ENCODE peak calls at places on chromosomes 2 and 18, in eight cellular contexts. One of them, this sample, is unnamed.

GRCh38 chr2:239927424-239927981 is 97.6 kb downstream of the NDUFA10 start:
- DNase-seq in testis: peak
- DNase-seq in right lobe of liver: no peak
- DNase-seq in uterus: peak
- DNase-seq in ovary: peak
- DNase-seq in HCT116: peak
- DNase-seq in esophagus squamous epithelium: no peak
- DNase-seq in heart left ventricle: no peak
- DNase-seq in this sample: peak

GRCh38 chr2:27960237-27960912 is 69.8 kb downstream of the BABAM2 start:
- DNase-seq in uterus: no peak
- DNase-seq in HCT116: no peak
- DNase-seq in ovary: no peak
- DNase-seq in heart left ventricle: no peak
- DNase-seq in esophagus squamous epithelium: no peak
- DNase-seq in right lobe of liver: no peak
- DNase-seq in testis: no peak
- DNase-seq in this sample: no peak

GRCh38 chr2:217068677-217069250 is 208.9 kb upstream of the TNP1 start:
- DNase-seq in right lobe of liver: no peak
- DNase-seq in HCT116: no peak
- DNase-seq in heart left ventricle: no peak
- DNase-seq in testis: no peak
- DNase-seq in ovary: no peak
- DNase-seq in uterus: no peak
- DNase-seq in esophagus squamous epithelium: no peak
- DNase-seq in this sample: no peak

GRCh38 chr2:202317080-202317859 is 51.7 kb downstream of the NOP58 start:
- DNase-seq in HCT116: peak
- DNase-seq in right lobe of liver: peak
- DNase-seq in heart left ventricle: peak
- DNase-seq in ovary: peak
- DNase-seq in testis: peak
- DNase-seq in uterus: peak
- DNase-seq in esophagus squamous epithelium: no peak
- DNase-seq in this sample: no peak

GRCh38 chr2:96962567-96963203 is 23.7 kb downstream of the FAM178B start:
- DNase-seq in ovary: no peak
- DNase-seq in esophagus squamous epithelium: no peak
- DNase-seq in heart left ventricle: no peak
- DNase-seq in right lobe of liver: no peak
- DNase-seq in HCT116: no peak
- DNase-seq in uterus: no peak
- DNase-seq in testis: no peak
- DNase-seq in this sample: peak

GRCh38 chr2:191302459-191303155 is 57.4 kb downstream of the MYO1B start:
- DNase-seq in uterus: no peak
- DNase-seq in ovary: no peak
- DNase-seq in testis: no peak
- DNase-seq in HCT116: peak
- DNase-seq in right lobe of liver: no peak
- DNase-seq in heart left ventricle: no peak
- DNase-seq in esophagus squamous epithelium: no peak
- DNase-seq in this sample: no peak

GRCh38 chr2:71734620-71735019 is 281.3 kb downstream of the DYSF start:
- DNase-seq in heart left ventricle: no peak
- DNase-seq in uterus: no peak
- DNase-seq in testis: no peak
- DNase-seq in right lobe of liver: no peak
- DNase-seq in esophagus squamous epithelium: no peak
- DNase-seq in ovary: no peak
- DNase-seq in HCT116: no peak
- DNase-seq in this sample: no peak

GRCh38 chr2:41736105-41736567 is 311.7 kb upstream of the PKDCC start:
- DNase-seq in esophagus squamous epithelium: no peak
- DNase-seq in HCT116: no peak
- DNase-seq in ovary: no peak
- DNase-seq in testis: no peak
- DNase-seq in right lobe of liver: no peak
- DNase-seq in uterus: no peak
- DNase-seq in heart left ventricle: no peak
- DNase-seq in this sample: no peak

GRCh38 chr2:96868555-96869280 is 1.2 kb downstream of the SEMA4C start:
- DNase-seq in ovary: peak
- DNase-seq in HCT116: peak
- DNase-seq in uterus: peak
- DNase-seq in heart left ventricle: peak
- DNase-seq in esophagus squamous epithelium: no peak
- DNase-seq in right lobe of liver: peak
- DNase-seq in testis: peak
- DNase-seq in this sample: peak

GRCh38 chr2:175057078-175057685 is 52.0 kb upstream of the CHN1 start:
- DNase-seq in esophagus squamous epithelium: no peak
- DNase-seq in heart left ventricle: no peak
- DNase-seq in uterus: no peak
- DNase-seq in HCT116: peak
- DNase-seq in testis: no peak
- DNase-seq in ovary: no peak
- DNase-seq in right lobe of liver: no peak
- DNase-seq in this sample: no peak

GRCh38 chr2:18430996-18431748 is 129.3 kb downstream of the RDH14 start:
- DNase-seq in heart left ventricle: no peak
- DNase-seq in testis: no peak
- DNase-seq in HCT116: no peak
- DNase-seq in uterus: no peak
- DNase-seq in esophagus squamous epithelium: no peak
- DNase-seq in right lobe of liver: no peak
- DNase-seq in ovary: no peak
- DNase-seq in this sample: no peak

GRCh38 chr2:217393585-217394032 is 533.7 kb upstream of the TNP1 start:
- DNase-seq in HCT116: no peak
- DNase-seq in heart left ventricle: peak
- DNase-seq in uterus: peak
- DNase-seq in testis: peak
- DNase-seq in right lobe of liver: no peak
- DNase-seq in ovary: peak
- DNase-seq in esophagus squamous epithelium: no peak
- DNase-seq in this sample: no peak

GRCh38 chr2:199433204-199433832 is 24.4 kb downstream of the SATB2 start:
- DNase-seq in testis: no peak
- DNase-seq in esophagus squamous epithelium: no peak
- DNase-seq in uterus: no peak
- DNase-seq in ovary: no peak
- DNase-seq in right lobe of liver: no peak
- DNase-seq in HCT116: peak
- DNase-seq in heart left ventricle: no peak
- DNase-seq in this sample: no peak

GRCh38 chr18:12821408-12821807 is 62.6 kb downstream of the PTPN2 start:
- DNase-seq in uterus: no peak
- DNase-seq in esophagus squamous epithelium: no peak
- DNase-seq in testis: no peak
- DNase-seq in heart left ventricle: no peak
- DNase-seq in right lobe of liver: peak
- DNase-seq in ovary: no peak
- DNase-seq in HCT116: no peak
- DNase-seq in this sample: no peak

DNA sequence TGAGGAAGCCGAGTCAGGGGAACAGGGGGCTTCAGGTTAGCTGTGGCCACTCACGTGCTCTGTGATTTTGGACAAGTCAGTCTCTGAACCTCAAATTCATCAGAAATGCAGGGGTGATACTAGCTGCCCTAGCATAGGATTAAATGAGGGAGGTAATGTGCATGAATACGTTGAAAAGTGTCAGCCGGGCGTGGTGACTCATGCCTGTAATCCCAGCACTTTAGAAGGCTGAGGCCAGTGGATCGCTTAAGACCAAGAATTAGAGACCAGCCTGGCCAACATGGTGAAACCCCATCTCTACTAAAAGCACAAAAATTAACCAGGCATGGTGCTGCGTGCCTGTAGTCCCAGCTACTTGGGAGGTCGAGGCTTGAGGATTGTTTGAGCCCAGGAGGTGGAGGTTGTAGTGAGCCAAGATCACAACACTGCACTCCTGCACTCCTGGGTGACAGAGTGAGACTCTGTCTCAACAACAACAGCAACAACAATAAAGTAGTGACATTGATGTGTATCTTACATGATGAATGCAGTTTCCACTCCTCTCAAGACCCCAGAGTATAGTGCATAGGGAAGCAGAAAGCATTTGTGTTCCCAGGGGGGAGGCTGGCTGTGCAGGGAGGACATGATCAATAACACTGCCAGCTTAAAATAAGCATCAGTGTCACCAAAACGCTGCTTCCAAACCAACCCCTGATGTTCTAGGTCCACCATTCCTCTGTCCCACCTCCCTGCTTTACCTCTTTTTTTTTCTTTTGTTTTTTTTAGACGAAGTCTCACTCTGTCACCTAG is 68.8 kb downstream of the HNRNPLL start:
- DNase-seq in uterus: no peak
- DNase-seq in heart left ventricle: no peak
- DNase-seq in esophagus squamous epithelium: no peak
- DNase-seq in HCT116: no peak
- DNase-seq in testis: no peak
- DNase-seq in right lobe of liver: no peak
- DNase-seq in ovary: no peak
- DNase-seq in this sample: no peak
- H3K4me3 ChIP-seq in uterus: no peak
- H3K4me3 ChIP-seq in heart left ventricle: no peak
- H3K4me3 ChIP-seq in esophagus squamous epithelium: no peak
- H3K4me3 ChIP-seq in HCT116: no peak
- H3K4me3 ChIP-seq in testis: no peak
- H3K4me3 ChIP-seq in right lobe of liver: no peak
- H3K4me3 ChIP-seq in ovary: no peak
- H3K4me3 ChIP-seq in this sample: no peak

DNA sequence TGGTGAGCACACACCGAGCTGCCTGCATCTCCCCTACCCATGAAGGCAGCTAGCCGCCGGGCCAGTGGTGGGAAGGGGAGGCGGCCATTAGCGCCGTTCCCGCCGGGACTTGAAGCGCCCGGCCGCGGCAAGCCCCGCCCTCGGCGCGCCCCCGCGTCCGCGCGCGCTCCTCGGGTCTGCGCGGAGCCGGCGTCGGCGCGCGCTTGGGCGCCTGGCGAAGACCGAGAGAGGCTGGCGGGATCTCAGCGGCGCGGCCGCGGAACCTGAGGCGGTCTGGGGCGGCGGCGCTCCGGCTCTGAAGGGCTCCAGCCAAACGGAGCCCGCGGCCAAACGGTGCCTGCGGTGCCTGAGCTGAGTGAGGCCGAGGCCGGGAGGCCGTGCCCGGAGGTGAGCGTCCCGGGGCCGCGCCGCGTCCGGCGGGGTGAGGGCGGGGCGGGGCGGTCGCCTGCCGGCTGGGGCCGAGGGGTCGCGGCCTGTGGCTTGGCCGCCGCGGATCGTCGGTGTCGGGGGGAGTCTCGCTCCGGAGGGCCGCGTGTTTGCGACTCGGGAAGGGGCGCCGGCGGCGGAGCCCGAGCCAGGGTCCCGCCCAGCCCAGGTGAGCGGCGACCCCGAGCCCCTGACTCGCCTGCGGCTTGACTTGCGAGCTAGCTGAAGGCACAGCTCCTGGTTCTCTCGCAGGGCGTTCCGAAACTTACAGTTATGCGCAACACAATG is at the start of gene UBXN2A:
- DNase-seq in uterus: peak
- DNase-seq in right lobe of liver: peak
- DNase-seq in heart left ventricle: peak
- DNase-seq in esophagus squamous epithelium: no peak
- DNase-seq in testis: peak
- DNase-seq in HCT116: peak
- DNase-seq in ovary: peak
- DNase-seq in this sample: peak
- TF ChIP-seq POLR2A in uterus: peak
- TF ChIP-seq POLR2A in right lobe of liver: peak
- TF ChIP-seq POLR2A in heart left ventricle: peak
- TF ChIP-seq POLR2A in esophagus squamous epithelium: no peak
- TF ChIP-seq POLR2A in testis: no peak
- TF ChIP-seq POLR2A in HCT116: peak
- TF ChIP-seq POLR2A in ovary: peak
- TF ChIP-seq POLR2A in this sample: peak

GRCh38 chr18:64116806-64117205 is 32.1 kb downstream of the LINC00305 start:
- DNase-seq in uterus: no peak
- DNase-seq in ovary: no peak
- DNase-seq in testis: no peak
- DNase-seq in right lobe of liver: no peak
- DNase-seq in esophagus squamous epithelium: no peak
- DNase-seq in HCT116: no peak
- DNase-seq in heart left ventricle: no peak
- DNase-seq in this sample: no peak

GRCh38 chr18:64115906-64116305 is 33.0 kb downstream of the LINC00305 start:
- DNase-seq in esophagus squamous epithelium: no peak
- DNase-seq in right lobe of liver: no peak
- DNase-seq in HCT116: no peak
- DNase-seq in ovary: no peak
- DNase-seq in heart left ventricle: no peak
- DNase-seq in testis: no peak
- DNase-seq in uterus: no peak
- DNase-seq in this sample: no peak

GRCh38 chr18:64119916-64120315 is 29.0 kb downstream of the LINC00305 start:
- DNase-seq in uterus: no peak
- DNase-seq in esophagus squamous epithelium: no peak
- DNase-seq in ovary: no peak
- DNase-seq in right lobe of liver: no peak
- DNase-seq in HCT116: no peak
- DNase-seq in heart left ventricle: no peak
- DNase-seq in testis: no peak
- DNase-seq in this sample: no peak
- TF ChIP-seq CTCF in uterus: no peak
- TF ChIP-seq CTCF in esophagus squamous epithelium: no peak
- TF ChIP-seq CTCF in ovary: no peak
- TF ChIP-seq CTCF in right lobe of liver: peak
- TF ChIP-seq CTCF in HCT116: no peak
- TF ChIP-seq CTCF in heart left ventricle: no peak
- TF ChIP-seq CTCF in testis: peak
- TF ChIP-seq CTCF in this sample: no peak

GRCh38 chr2:38160517-38160916 is 84.6 kb upstream of the CYP1B1 start:
- DNase-seq in heart left ventricle: no peak
- DNase-seq in right lobe of liver: no peak
- DNase-seq in HCT116: no peak
- DNase-seq in testis: no peak
- DNase-seq in esophagus squamous epithelium: no peak
- DNase-seq in ovary: no peak
- DNase-seq in uterus: no peak
- DNase-seq in this sample: no peak
- H3K4me3 ChIP-seq in heart left ventricle: no peak
- H3K4me3 ChIP-seq in right lobe of liver: no peak
- H3K4me3 ChIP-seq in HCT116: no peak
- H3K4me3 ChIP-seq in testis: no peak
- H3K4me3 ChIP-seq in esophagus squamous epithelium: no peak
- H3K4me3 ChIP-seq in ovary: no peak
- H3K4me3 ChIP-seq in uterus: no peak
- H3K4me3 ChIP-seq in this sample: no peak

This sample was measured in spleen.